ENCODE peak calls at places on chromosome 16, in four cellular contexts. M, H, X and B are unnamed samples.

GRCh38 chr16:89574681-89575246 is 794 bp upstream of the CPNE7 start:
- DNase-seq in X (no peak), M (no peak), H (no peak), B (peak)

GRCh38 chr16:19179890-19180490 is 11.9 kb downstream of the SYT17 start:
- DNase-seq in X (no peak), M (peak), H (peak), B (peak)

GRCh38 chr16:83717814-83718213 is 90.0 kb upstream of the HSBP1 start:
- DNase-seq in M (no peak), X (no peak), H (no peak), B (no peak)

GRCh38 chr16:4317471-4318170 is 1.8 kb downstream of the GLIS2 start:
- DNase-seq in X (no peak), M (no peak), H (no peak), B (no peak)

GRCh38 chr16:68035227-68035626 is 12.1 kb downstream of the DUS2 start:
- DNase-seq in X (no peak), M (no peak), H (no peak), B (no peak)

GRCh38 chr16:66223176-66223780 is 143.2 kb upstream of the CDH5 start:
- DNase-seq in X (no peak), H (no peak), M (no peak), B (no peak)

GRCh38 chr16:86834451-86835035 is 256.2 kb downstream of the FOXL1 start:
- DNase-seq in H (no peak), M (peak), X (no peak), B (no peak)

GRCh38 chr16:65119905-65120341 is 1.9 kb downstream of the CDH11 start:
- DNase-seq in H (no peak), M (no peak), X (no peak), B (no peak)

GRCh38 chr16:81688182-81688581 is 90.9 kb upstream of the PLCG2 start:
- DNase-seq in H (no peak), X (no peak), M (no peak), B (no peak)

GRCh38 chr16:12206031-12206748 is 229.7 kb downstream of the SNX29 start:
- DNase-seq in M (no peak), H (no peak), X (no peak), B (no peak)

GRCh38 chr16:785563-786535 is 2.3 kb downstream of the RPUSD1 start:
- DNase-seq in M (peak), X (no peak), H (peak), B (peak)

GRCh38 chr16:55475919-55476318 is 3.1 kb upstream of the MMP2 start:
- DNase-seq in X (no peak), H (no peak), M (no peak), B (no peak)

GRCh38 chr16:84746875-84747274 is 47.1 kb downstream of the USP10 start:
- DNase-seq in H (no peak), X (no peak), M (no peak), B (no peak)

GRCh38 chr16:86455116-86455515 is 55.2 kb upstream of the FOXF1 start:
- DNase-seq in X (no peak), M (no peak), H (no peak), B (no peak)

GRCh38 chr16:15899538-15900100 is 11.2 kb upstream of the CEP20 start:
- DNase-seq in H (peak), X (peak), M (no peak), B (peak)

GRCh38 chr16:11692171-11692570 is 23.9 kb downstream of the SNN start:
- DNase-seq in X (no peak), M (no peak), H (no peak), B (no peak)

GRCh38 chr16:89952551-89952950 is 4.0 kb downstream of the DEF8 start:
- DNase-seq in X (no peak), H (no peak), M (no peak), B (no peak)

GRCh38 chr16:84699712-84700517 is at the start of gene USP10:
- DNase-seq in X (no peak), H (peak), M (peak), B (peak)

GRCh38 chr16:86740817-86741799 is 162.8 kb downstream of the FOXL1 start:
- DNase-seq in H (peak), X (no peak), M (peak), B (no peak)

GRCh38 chr16:28180660-28181556 is 30.9 kb downstream of the XPO6 start:
- DNase-seq in H (no peak), M (no peak), X (no peak), B (no peak)

DNA sequence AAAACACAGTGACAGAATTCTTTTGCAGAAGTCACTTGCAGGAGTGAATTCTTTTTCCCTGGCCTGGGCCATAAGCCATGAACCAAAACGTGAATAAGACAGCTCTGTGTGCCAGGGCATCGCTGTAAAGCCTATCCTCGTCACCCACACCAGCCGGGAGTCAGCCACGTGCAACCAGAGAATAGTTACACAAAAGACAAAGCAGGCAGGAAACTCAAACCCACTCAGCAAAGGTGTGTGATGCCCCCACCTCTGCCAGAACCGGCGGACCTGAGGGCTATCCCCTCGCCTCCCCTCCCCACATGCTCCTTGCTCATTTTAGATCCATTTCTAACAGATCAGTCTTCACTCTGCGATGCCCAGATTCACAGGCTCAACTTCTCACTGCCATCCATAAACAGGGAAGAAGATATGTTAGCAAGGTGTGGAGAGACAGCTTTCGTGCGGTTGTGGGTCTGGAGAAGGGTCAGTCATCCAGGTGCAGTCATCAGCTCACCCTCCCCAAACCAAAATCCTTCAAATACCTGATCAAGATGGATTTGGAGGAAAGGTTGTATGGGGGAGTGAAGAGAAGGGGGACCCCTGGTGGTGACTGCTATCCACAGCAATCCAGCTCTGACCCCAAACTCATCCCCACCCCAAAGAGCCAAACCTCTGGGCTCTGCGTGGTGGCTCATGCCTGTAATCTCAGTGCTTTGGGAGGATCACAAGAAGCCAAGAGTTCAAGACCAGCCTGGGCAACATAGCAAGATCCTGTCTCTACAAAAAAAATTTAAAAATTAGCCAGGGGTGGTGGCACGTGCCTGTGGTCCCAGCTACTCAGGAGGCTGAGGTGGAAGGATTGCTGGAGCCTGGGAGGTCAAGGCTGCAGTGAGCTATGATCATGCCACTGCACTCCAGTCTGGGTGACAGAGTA is 219.2 kb downstream of the C16orf78 start:
- DNase-seq in H (peak), M (peak), X (no peak), B (peak)
- TF ChIP-seq FOXK2 in H (no peak), M (no peak), X (no peak), B (no peak)

DNA sequence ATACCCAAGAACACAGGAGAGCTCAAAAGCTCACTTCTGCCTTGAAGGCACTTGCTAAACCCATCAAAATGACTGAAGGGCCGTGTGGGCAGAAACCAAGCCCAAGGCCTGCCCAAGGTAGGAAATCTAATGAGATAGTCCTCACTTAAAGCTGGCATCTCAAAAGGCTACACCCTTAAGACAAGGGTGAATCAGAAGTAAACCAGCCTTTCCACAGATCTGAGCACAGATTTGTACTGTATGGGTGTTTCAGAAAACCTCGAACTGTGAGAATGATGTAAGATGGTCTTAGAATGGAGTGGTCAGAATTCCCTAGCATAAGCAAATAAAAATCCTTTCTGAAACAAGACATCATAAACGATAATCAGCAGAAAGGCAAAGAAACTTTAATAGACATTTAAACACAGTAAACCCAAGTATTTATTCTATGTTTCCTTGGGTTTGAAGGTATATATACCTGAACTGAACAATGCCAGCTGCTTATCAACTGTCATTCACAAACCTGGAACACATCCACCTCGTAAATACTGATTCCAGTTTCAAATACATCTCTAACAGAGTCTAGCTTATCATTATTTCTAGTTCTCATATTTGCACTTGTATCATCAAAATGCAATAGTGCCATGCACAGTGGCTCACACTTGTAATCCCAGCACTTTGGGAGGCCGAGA is 37.8 kb downstream of the GLG1 start:
- DNase-seq in X (no peak), H (no peak), M (no peak), B (no peak)
- TF ChIP-seq FOXK2 in X (no peak), H (no peak), M (no peak), B (no peak)

DNA sequence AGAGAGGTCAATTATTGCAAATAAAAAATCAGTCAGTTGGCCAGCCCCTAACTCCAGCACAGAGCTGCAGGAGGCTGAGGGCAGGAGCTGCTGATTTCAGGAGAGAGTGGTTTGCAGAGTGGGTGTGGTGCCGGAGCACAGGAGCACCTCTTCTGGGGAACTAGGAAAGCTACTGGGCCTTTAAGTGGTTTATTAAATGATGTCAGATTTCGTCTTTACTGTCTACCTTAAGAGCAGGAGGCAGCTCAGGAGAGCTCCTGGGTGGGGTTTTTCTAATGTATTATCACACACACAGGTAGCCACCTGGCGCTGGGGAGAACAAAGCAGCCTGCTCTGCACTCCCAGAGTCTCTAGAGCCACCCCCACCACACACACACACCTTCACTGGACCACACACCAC is 11.5 kb upstream of the HAS3 start:
- DNase-seq in X (no peak), M (no peak), H (no peak), B (no peak)
- TF ChIP-seq FOXK2 in X (no peak), M (no peak), H (no peak), B (no peak)

DNA sequence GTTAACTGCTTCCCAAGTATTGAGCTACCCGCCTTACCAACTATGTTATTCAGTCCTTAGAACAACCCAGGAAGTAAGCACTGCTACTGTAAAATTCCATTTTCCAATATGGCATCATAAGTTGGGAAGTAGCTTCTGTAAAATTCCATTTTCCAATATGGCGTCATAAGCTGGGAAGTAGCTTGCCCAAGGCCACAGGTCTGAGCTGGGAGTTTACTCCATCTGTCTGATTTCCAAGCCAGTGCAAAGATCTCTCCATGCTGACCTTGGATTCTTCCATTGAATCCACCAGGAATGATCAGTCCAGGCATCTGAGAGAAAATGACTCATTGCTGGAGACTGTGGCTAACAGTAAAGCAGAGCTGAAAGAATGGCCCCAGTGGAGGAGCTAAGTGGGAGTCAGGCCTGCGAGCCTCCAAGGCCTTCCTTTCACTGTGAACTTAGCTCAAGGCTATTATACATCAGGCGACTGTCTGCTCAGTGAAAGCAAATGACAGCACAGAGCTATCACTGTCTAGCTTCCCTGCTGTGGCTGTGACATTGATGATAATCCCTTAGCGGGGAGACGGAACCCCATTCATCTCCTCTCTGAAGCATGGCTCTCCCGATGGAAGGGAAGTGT is 430.4 kb downstream of the HAPSTR1 start:
- DNase-seq in M (no peak), X (no peak), H (peak), B (no peak)
- TF ChIP-seq FOXK2 in M (no peak), X (no peak), H (no peak), B (no peak)

DNA sequence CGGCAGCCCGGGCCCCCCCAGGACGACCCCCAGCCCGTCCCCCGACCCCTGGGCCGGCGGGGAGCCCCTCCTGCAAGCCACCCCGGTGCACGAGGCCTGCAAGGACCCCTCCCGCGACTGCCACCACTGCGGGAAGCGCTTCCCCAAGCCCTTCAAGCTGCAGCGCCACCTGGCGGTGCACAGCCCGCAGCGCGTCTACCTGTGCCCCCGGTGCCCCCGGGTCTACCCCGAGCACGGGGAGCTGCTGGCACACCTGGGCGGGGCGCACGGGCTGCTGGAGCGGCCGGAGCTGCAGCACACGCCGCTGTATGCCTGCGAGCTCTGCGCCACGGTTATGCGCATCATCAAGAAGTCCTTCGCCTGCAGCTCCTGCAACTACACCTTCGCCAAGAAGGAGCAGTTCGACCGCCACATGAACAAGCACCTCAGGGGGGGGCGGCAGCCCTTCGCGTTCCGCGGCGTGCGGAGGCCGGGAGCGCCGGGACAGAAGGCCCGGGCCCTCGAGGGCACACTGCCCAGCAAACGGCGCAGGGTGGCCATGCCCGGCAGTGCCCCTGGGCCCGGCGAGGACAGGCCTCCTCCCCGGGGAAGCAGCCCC is 15.6 kb upstream of the ZFPM1 start:
- DNase-seq in X (no peak), H (peak), M (peak), B (peak)
- TF ChIP-seq FOXK2 in X (no peak), H (no peak), M (no peak), B (no peak)

GRCh38 chr16:17404903-17405691 is 65.7 kb downstream of the XYLT1 start:
- DNase-seq in X (no peak), M (no peak), H (no peak), B (no peak)
- TF ChIP-seq FOXK2 in X (no peak), M (no peak), H (no peak), B (no peak)